ENCODE peak calls at places on chromosomes 6 and 20, in nine cellular contexts. C is brain microvascular endothelial cell; Q is A549; H is HFFc6; T is foreskin fibroblast; G is stimulated activated CD4-positive, alpha-beta T cell treated with anti-CD3 and anti-CD28 coated beads, Interleukin-12 subunit alpha, Interleukin-12 subunit beta, amount 100 ng/mL, for 4 hours; N is GF-D8; U is dermis blood vessel endothelial cell; D is stimulated activated CD8-positive, alpha-beta memory T cell treated with anti-CD3 and anti-CD28 coated beads, Interleukin-2, amount 100 ng/mL, for 1 hour. E is an unnamed sample.

GRCh38 chr6:100657678-100658330 is 193.1 kb upstream of the SIM1 start:
- DNase-seq in C (no peak), Q (peak), H (peak), T (peak), G (no peak), N (peak), U (peak), D (no peak), E (peak)

GRCh38 chr6:118748311-118749062 is 97.1 kb upstream of the CEP85L start:
- DNase-seq in C (no peak), Q (no peak), H (peak), T (peak), G (no peak), N (no peak), U (peak), D (no peak), E (peak)

GRCh38 chr6:19929312-19929711 is 92.1 kb downstream of the ID4 start:
- DNase-seq in C (no peak), Q (no peak), H (no peak), T (no peak), G (no peak), N (no peak), U (no peak), D (no peak), E (no peak)

GRCh38 chr6:142680308-142680707 is 264.7 kb downstream of the HIVEP2 start:
- DNase-seq in C (no peak), Q (no peak), H (no peak), T (peak), G (peak), N (no peak), U (peak), D (peak), E (no peak)

GRCh38 chr6:33589723-33590530 is 9.9 kb upstream of the BAK1 start:
- DNase-seq in C (peak), Q (peak), H (peak), T (peak), G (no peak), N (no peak), U (peak), D (no peak), E (peak)

GRCh38 chr6:149467265-149467664 is 17.5 kb downstream of the ZC3H12D start:
- DNase-seq in C (no peak), Q (no peak), H (no peak), T (no peak), G (no peak), N (no peak), U (no peak), D (no peak), E (no peak)

GRCh38 chr6:24313133-24313476 is 44.8 kb downstream of the DCDC2 start:
- DNase-seq in C (no peak), Q (no peak), H (no peak), T (no peak), G (no peak), N (no peak), U (no peak), D (no peak), E (no peak)

GRCh38 chr6:157688960-157689599 is 134.0 kb upstream of the SNX9 start:
- DNase-seq in C (no peak), Q (peak), H (no peak), T (peak), G (no peak), N (no peak), U (peak), D (no peak), E (no peak)

GRCh38 chr6:93575495-93575894 is 156.1 kb upstream of the EPHA7 start:
- DNase-seq in C (no peak), Q (no peak), H (no peak), T (no peak), G (no peak), N (no peak), U (no peak), D (no peak), E (no peak)

GRCh38 chr6:167094436-167094819 is 28.5 kb upstream of the CCR6 start:
- DNase-seq in C (peak), Q (no peak), H (no peak), T (no peak), G (no peak), N (no peak), U (no peak), D (no peak), E (no peak)

GRCh38 chr20:48771542-48771941 is 56.3 kb downstream of the PREX1 start:
- DNase-seq in C (no peak), Q (no peak), H (peak), T (peak), G (no peak), N (peak), U (no peak), D (no peak), E (no peak)

GRCh38 chr6:126195625-126196236 is 144.2 kb upstream of the CENPW start:
- DNase-seq in C (no peak), Q (no peak), H (no peak), T (no peak), G (no peak), N (no peak), U (no peak), D (no peak), E (peak)

GRCh38 chr20:21682576-21682975 is 22.9 kb upstream of the PAX1 start:
- DNase-seq in C (no peak), Q (no peak), H (no peak), T (no peak), G (no peak), N (no peak), U (no peak), D (no peak), E (no peak)

GRCh38 chr6:97085772-97086171 is 161.2 kb downstream of the KLHL32 start:
- DNase-seq in C (peak), Q (no peak), H (peak), T (peak), G (no peak), N (no peak), U (no peak), D (no peak), E (no peak)

GRCh38 chr20:52361650-52362049 is 170.1 kb upstream of the ZFP64 start:
- DNase-seq in C (no peak), Q (no peak), H (no peak), T (no peak), G (no peak), N (no peak), U (no peak), D (no peak), E (no peak)

GRCh38 chr6:1672379-1672778 is 62.7 kb downstream of the FOXC1 start:
- DNase-seq in C (no peak), Q (no peak), H (no peak), T (no peak), G (no peak), N (peak), U (no peak), D (no peak), E (no peak)

GRCh38 chr6:32885698-32886286 is 31.8 kb downstream of the PSMB9 start:
- DNase-seq in C (no peak), Q (peak), H (peak), T (peak), G (no peak), N (peak), U (peak), D (no peak), E (peak)

GRCh38 chr20:10185741-10186558 is 32.7 kb upstream of the SNAP25 start:
- DNase-seq in C (no peak), Q (peak), H (no peak), T (no peak), G (no peak), N (no peak), U (peak), D (no peak), E (no peak)

GRCh38 chr6:77650098-77650663 is 2.7 kb upstream of the MEI4 start:
- DNase-seq in C (no peak), Q (no peak), H (no peak), T (no peak), G (no peak), N (no peak), U (peak), D (no peak), E (no peak)

GRCh38 chr6:142763205-142763604 is 181.8 kb downstream of the HIVEP2 start:
- DNase-seq in C (no peak), Q (no peak), H (peak), T (peak), G (no peak), N (no peak), U (peak), D (no peak), E (no peak)

E was measured in Kasumi-1.